ENCODE peak calls at places on chromosomes 7 and 10, in seven cellular contexts. Q is stimulated activated CD4-positive, alpha-beta T cell treated with anti-CD3 and anti-CD28 coated beads, Interleukin-2, amount 100 ng/mL, for 48 hours; L is stimulated activated CD8-positive, alpha-beta memory T cell treated with anti-CD3 and anti-CD28 coated beads, Interleukin-15, amount 100 ng/mL, for 1 hour; K is BE2C; V is psoas muscle; X is DMS53; M is RPMI7951. E is an unnamed sample.

GRCh38 chr10:42488416-42488815 is 150.0 kb downstream of the ZNF33B start:
- DNase-seq in X (no peak), V (no peak), M (peak), L (no peak), Q (no peak), K (no peak), E (no peak)

GRCh38 chr10:98244586-98244985 is 23.4 kb downstream of the LOXL4 start:
- DNase-seq in Q (no peak), M (no peak), X (no peak), K (no peak), V (no peak), L (no peak), E (no peak)

GRCh38 chr7:14495633-14496032 is 406.9 kb downstream of the DGKB start:
- DNase-seq in X (no peak), M (no peak), L (no peak), V (no peak), Q (no peak), K (no peak), E (no peak)

GRCh38 chr7:13055732-13056369 is 368.4 kb downstream of the ARL4A start:
- DNase-seq in K (no peak), V (no peak), M (no peak), Q (no peak), X (no peak), L (no peak), E (no peak)

GRCh38 chr10:61989995-61990760 is 88.7 kb downstream of the ARID5B start:
- DNase-seq in L (no peak), X (no peak), V (no peak), M (peak), Q (no peak), K (no peak), E (no peak)

GRCh38 chr7:15228891-15229290 is 326.3 kb upstream of the DGKB start:
- DNase-seq in Q (no peak), X (no peak), L (no peak), V (no peak), K (no peak), M (no peak), E (no peak)

GRCh38 chr10:26804418-26805393 is 56.1 kb downstream of the ABI1 start:
- DNase-seq in K (no peak), M (no peak), Q (no peak), X (no peak), L (no peak), V (no peak), E (peak)

GRCh38 chr10:77041636-77042258 is 595.9 kb downstream of the KCNMA1 start:
- DNase-seq in X (no peak), M (peak), V (no peak), K (peak), Q (peak), L (no peak), E (peak)

GRCh38 chr7:22990588-22990949 is 23.4 kb downstream of the HYCC1 start:
- DNase-seq in X (no peak), M (peak), Q (no peak), K (no peak), V (no peak), L (no peak), E (no peak)

GRCh38 chr10:124091646-124092269 is 1.6 kb downstream of the CHST15 start:
- DNase-seq in Q (no peak), M (peak), X (peak), K (peak), L (no peak), V (peak), E (no peak)

GRCh38 chr7:135670179-135670578 is 7.9 kb downstream of the STMP1 start:
- DNase-seq in V (no peak), M (peak), L (no peak), Q (no peak), K (no peak), X (no peak), E (no peak)

GRCh38 chr10:112227331-112227961 is 43.9 kb upstream of the GPAM start:
- DNase-seq in Q (no peak), M (peak), K (no peak), L (no peak), V (no peak), X (no peak), E (no peak)

GRCh38 chr10:117476716-117477115 is 65.8 kb upstream of the EMX2 start:
- DNase-seq in L (no peak), M (no peak), V (no peak), K (no peak), Q (no peak), X (no peak), E (no peak)

GRCh38 chr10:95408148-95408930 is 117.5 kb upstream of the PDLIM1 start:
- DNase-seq in X (no peak), L (no peak), V (no peak), Q (no peak), K (no peak), M (no peak), E (no peak)

GRCh38 chr7:106757846-106758245 is 96.9 kb upstream of the CCDC71L start:
- DNase-seq in X (peak), L (no peak), Q (no peak), V (peak), M (peak), K (peak), E (no peak)

GRCh38 chr7:47943676-47944474 is 4.4 kb downstream of the PKD1L1 start:
- DNase-seq in X (no peak), L (no peak), K (peak), V (no peak), Q (no peak), M (peak), E (no peak)

GRCh38 chr7:131222171-131222570 is 105.5 kb upstream of the MKLN1 start:
- DNase-seq in Q (no peak), L (no peak), X (peak), K (no peak), V (no peak), M (no peak), E (no peak)

GRCh38 chr10:116195039-116195438 is 78.0 kb downstream of the GFRA1 start:
- DNase-seq in X (no peak), K (no peak), V (no peak), L (no peak), M (no peak), Q (no peak), E (no peak)

GRCh38 chr10:33428706-33429105 is 94.2 kb upstream of the NRP1 start:
- DNase-seq in M (no peak), Q (no peak), X (no peak), V (no peak), K (no peak), L (no peak), E (no peak)

GRCh38 chr7:96045919-96046318 is 273.6 kb downstream of the DYNC1I1 start:
- DNase-seq in K (no peak), Q (no peak), L (no peak), X (peak), M (no peak), V (no peak), E (no peak)

GRCh38 chr10:76911184-76911583 is 726.4 kb downstream of the KCNMA1 start:
- DNase-seq in K (no peak), M (no peak), X (no peak), Q (no peak), L (no peak), V (no peak), E (no peak)

GRCh38 chr10:59945991-59946390 is 39.6 kb upstream of the CCDC6 start:
- DNase-seq in L (no peak), Q (no peak), X (no peak), V (no peak), M (no peak), K (no peak), E (no peak)

GRCh38 chr7:96738705-96739104 is 29.1 kb upstream of the SEM1 start:
- DNase-seq in K (no peak), X (no peak), Q (no peak), M (no peak), L (no peak), V (no peak), E (no peak)

GRCh38 chr10:88386204-88386877 is 196.8 kb downstream of the RNLS start:
- DNase-seq in K (peak), X (peak), V (no peak), M (peak), L (no peak), Q (no peak), E (no peak)

GRCh38 chr7:158529181-158530096 is 58.2 kb downstream of the PTPRN2 start:
- DNase-seq in L (no peak), X (no peak), M (no peak), V (no peak), Q (no peak), K (no peak), E (no peak)

GRCh38 chr10:20415684-20416083 is 481.4 kb downstream of the NEBL start:
- DNase-seq in X (peak), Q (no peak), V (no peak), M (no peak), L (no peak), K (no peak), E (no peak)

GRCh38 chr10:1414893-1415292 is 322.4 kb downstream of the ADARB2 start:
- DNase-seq in X (no peak), Q (no peak), L (no peak), M (no peak), K (no peak), V (no peak), E (no peak)

GRCh38 chr10:77226871-77227557 is 410.6 kb downstream of the KCNMA1 start:
- DNase-seq in X (no peak), V (no peak), L (no peak), K (peak), Q (no peak), M (peak), E (no peak)

GRCh38 chr10:1677307-1677939 is 59.9 kb downstream of the ADARB2 start:
- DNase-seq in M (no peak), K (no peak), L (no peak), V (no peak), Q (no peak), X (no peak), E (no peak)

GRCh38 chr7:81004098-81004497 is 85.2 kb upstream of the SEMA3C start:
- DNase-seq in K (no peak), X (no peak), V (no peak), L (no peak), M (peak), Q (no peak), E (no peak)

GRCh38 chr10:95539560-95540284 is 21.4 kb downstream of the SORBS1 start:
- DNase-seq in M (no peak), V (no peak), K (no peak), L (no peak), Q (no peak), X (no peak), E (no peak)

GRCh38 chr10:87659571-87660483 is at the start of gene PAPSS2:
- DNase-seq in V (peak), X (peak), Q (no peak), K (peak), L (no peak), M (peak), E (no peak)

GRCh38 chr10:91557540-91558231 is 75.2 kb downstream of the PPP1R3C start:
- DNase-seq in Q (no peak), M (no peak), K (no peak), X (no peak), V (no peak), L (no peak), E (no peak)

E was measured in CD4-positive, alpha-beta memory T cell.